ENCODE peak calls at places on chromosomes 2 and 18, in four cellular contexts. Z is stromal cell of bone marrow, A is fibroblast of pulmonary artery, T is OCI-M1. N is an unnamed sample.

GRCh38 chr2:25149646-25150045 is 18.7 kb downstream of the POMC start:
- DNase-seq in Z (no peak), A (no peak), T (no peak), N (no peak)

GRCh38 chr2:86290596-86291327 is 46.7 kb downstream of the REEP1 start:
- DNase-seq in Z (peak; percentile 71), A (no peak), T (peak; percentile 4), N (no peak)

GRCh38 chr2:180040146-180040925 is 33.2 kb upstream of the CWC22 start:
- DNase-seq in Z (peak; percentile 95), A (peak; percentile 98), T (peak; percentile 22), N (peak; percentile 98)

GRCh38 chr2:101518470-101519172 is 43.7 kb upstream of the RFX8 start:
- DNase-seq in Z (peak; percentile 59), A (peak; percentile 70), T (peak; percentile 21), N (no peak)

GRCh38 chr18:25326231-25327042 is 25.5 kb downstream of the ZNF521 start:
- DNase-seq in Z (no peak), A (no peak), T (no peak), N (no peak)

GRCh38 chr2:16174693-16175045 is 234.3 kb downstream of the MYCN start:
- DNase-seq in Z (no peak), A (no peak), T (no peak), N (no peak)

GRCh38 chr2:233756429-233757081 is 3.5 kb upstream of the UGT1A1 start:
- DNase-seq in Z (no peak), A (no peak), T (no peak), N (no peak)

GRCh38 chr2:42337846-42338566 is 23.0 kb downstream of the COX7A2L start:
- DNase-seq in Z (no peak), A (no peak), T (no peak), N (no peak)

GRCh38 chr2:217434183-217434620 is 568.6 kb downstream of the TNS1 start:
- DNase-seq in Z (peak; percentile 95), A (peak; percentile 97), T (peak; percentile 88), N (peak; percentile 93)

GRCh38 chr2:119248311-119248710 is 24.7 kb downstream of the STEAP3 start:
- DNase-seq in Z (no peak), A (peak; percentile 71), T (no peak), N (no peak)

GRCh38 chr2:31440764-31441163 is 26.2 kb upstream of the XDH start:
- DNase-seq in Z (peak; percentile 81), A (peak; percentile 31), T (no peak), N (peak; percentile 65)

GRCh38 chr18:74963820-74964446 is 245.0 kb downstream of the PTGR3 start:
- DNase-seq in Z (peak; percentile 48), A (peak; percentile 67), T (peak; percentile 84), N (peak; percentile 33)

GRCh38 chr2:207766697-207767460 is 2.8 kb downstream of the FZD5 start:
- DNase-seq in Z (no peak), A (no peak), T (no peak), N (no peak)

GRCh38 chr2:30267161-30267568 is 35.8 kb downstream of the LBH start:
- DNase-seq in Z (no peak), A (no peak), T (peak; percentile 10), N (no peak)

GRCh38 chr2:120847700-120848321 is 112.1 kb downstream of the GLI2 start:
- DNase-seq in Z (no peak), A (no peak), T (no peak), N (no peak)

GRCh38 chr2:153870308-153870707 is 1.4 kb upstream of the GALNT13 start:
- DNase-seq in Z (no peak), A (no peak), T (no peak), N (no peak)

GRCh38 chr18:58847383-58848071 is 17.1 kb upstream of the ZNF532 start:
- DNase-seq in Z (no peak), A (no peak), T (no peak), N (no peak)

GRCh38 chr2:51706220-51706619 is 674.3 kb upstream of the NRXN1 start:
- DNase-seq in Z (no peak), A (no peak), T (peak; percentile 25), N (no peak)

GRCh38 chr2:179454443-179455218 is 190.0 kb upstream of the SESTD1 start:
- DNase-seq in Z (peak; percentile 70), A (peak; percentile 86), T (no peak), N (peak; percentile 72)

GRCh38 chr18:25229080-25229479 is 122.9 kb downstream of the ZNF521 start:
- DNase-seq in Z (no peak), A (peak; percentile 69), T (peak; percentile 96), N (peak; percentile 66)

GRCh38 chr2:28296243-28296642 is 96.4 kb upstream of the FOSL2 start:
- DNase-seq in Z (peak; percentile 39), A (no peak), T (no peak), N (no peak)

GRCh38 chr2:40488927-40489677 is 37.2 kb upstream of the SLC8A1 start:
- DNase-seq in Z (peak; percentile 27), A (peak; percentile 42), T (peak; percentile 90), N (no peak)

GRCh38 chr2:61993422-61994024 is 88.0 kb downstream of the COMMD1 start:
- DNase-seq in Z (peak; percentile 28), A (peak; percentile 72), T (peak; percentile 75), N (peak; percentile 45)

GRCh38 chr2:203763425-203764272 is 57.2 kb downstream of the CD28 start:
- DNase-seq in Z (no peak), A (no peak), T (no peak), N (no peak)